ENCODE peak calls at places on chromosomes 1 and 21, in four cellular contexts. One of them, this sample, is unnamed.

GRCh38 chr1:161085165-161085564 is 4.2 kb downstream of the NECTIN4 start:
- DNase-seq in WERI-Rb-1: peak
- DNase-seq in activated T-helper 9 cell treated with anti-CD3 and anti-CD28 coated beads, Interleukin-2, amount 50 U/mL, for 16 hours: no peak
- DNase-seq in EL: peak
- DNase-seq in this sample: no peak

GRCh38 chr1:246781212-246781611 is 57.0 kb downstream of the SCCPDH start:
- DNase-seq in WERI-Rb-1: peak
- DNase-seq in EL: no peak
- DNase-seq in activated T-helper 9 cell treated with anti-CD3 and anti-CD28 coated beads, Interleukin-2, amount 50 U/mL, for 16 hours: no peak
- DNase-seq in this sample: no peak

GRCh38 chr1:157773723-157774350 is 3.1 kb downstream of the FCRL2 start:
- DNase-seq in WERI-Rb-1: peak
- DNase-seq in EL: no peak
- DNase-seq in activated T-helper 9 cell treated with anti-CD3 and anti-CD28 coated beads, Interleukin-2, amount 50 U/mL, for 16 hours: no peak
- DNase-seq in this sample: no peak

GRCh38 chr1:184504012-184504694 is 117.3 kb downstream of the C1orf21 start:
- DNase-seq in EL: no peak
- DNase-seq in WERI-Rb-1: no peak
- DNase-seq in activated T-helper 9 cell treated with anti-CD3 and anti-CD28 coated beads, Interleukin-2, amount 50 U/mL, for 16 hours: no peak
- DNase-seq in this sample: no peak

GRCh38 chr1:27961646-27962221 is 2.0 kb downstream of the XKR8 start:
- DNase-seq in WERI-Rb-1: no peak
- DNase-seq in EL: peak
- DNase-seq in activated T-helper 9 cell treated with anti-CD3 and anti-CD28 coated beads, Interleukin-2, amount 50 U/mL, for 16 hours: no peak
- DNase-seq in this sample: no peak

GRCh38 chr1:116769561-116769977 is 15.3 kb downstream of the CD2 start:
- DNase-seq in WERI-Rb-1: no peak
- DNase-seq in activated T-helper 9 cell treated with anti-CD3 and anti-CD28 coated beads, Interleukin-2, amount 50 U/mL, for 16 hours: peak
- DNase-seq in EL: peak
- DNase-seq in this sample: no peak

GRCh38 chr1:212213754-212214153 is 71.5 kb upstream of the PPP2R5A start:
- DNase-seq in WERI-Rb-1: no peak
- DNase-seq in EL: no peak
- DNase-seq in activated T-helper 9 cell treated with anti-CD3 and anti-CD28 coated beads, Interleukin-2, amount 50 U/mL, for 16 hours: no peak
- DNase-seq in this sample: no peak

GRCh38 chr1:234933475-234933874 is 195.2 kb downstream of the TOMM20 start:
- DNase-seq in activated T-helper 9 cell treated with anti-CD3 and anti-CD28 coated beads, Interleukin-2, amount 50 U/mL, for 16 hours: no peak
- DNase-seq in WERI-Rb-1: no peak
- DNase-seq in EL: peak
- DNase-seq in this sample: no peak

GRCh38 chr1:117686907-117687306 is 81.1 kb downstream of the TENT5C start:
- DNase-seq in WERI-Rb-1: no peak
- DNase-seq in activated T-helper 9 cell treated with anti-CD3 and anti-CD28 coated beads, Interleukin-2, amount 50 U/mL, for 16 hours: no peak
- DNase-seq in EL: peak
- DNase-seq in this sample: no peak

GRCh38 chr1:182193908-182194550 is 132.5 kb upstream of the ZNF648 start:
- DNase-seq in EL: peak
- DNase-seq in WERI-Rb-1: no peak
- DNase-seq in activated T-helper 9 cell treated with anti-CD3 and anti-CD28 coated beads, Interleukin-2, amount 50 U/mL, for 16 hours: no peak
- DNase-seq in this sample: no peak

GRCh38 chr1:91054780-91055481 is 33.1 kb upstream of the ZNF644 start:
- DNase-seq in EL: no peak
- DNase-seq in WERI-Rb-1: no peak
- DNase-seq in activated T-helper 9 cell treated with anti-CD3 and anti-CD28 coated beads, Interleukin-2, amount 50 U/mL, for 16 hours: no peak
- DNase-seq in this sample: no peak

GRCh38 chr1:51088474-51088873 is 13.6 kb upstream of the C1orf185 start:
- DNase-seq in WERI-Rb-1: no peak
- DNase-seq in EL: peak
- DNase-seq in activated T-helper 9 cell treated with anti-CD3 and anti-CD28 coated beads, Interleukin-2, amount 50 U/mL, for 16 hours: no peak
- DNase-seq in this sample: no peak

GRCh38 chr1:222167111-222167510 is 380.8 kb downstream of the HHIPL2 start:
- DNase-seq in EL: peak
- DNase-seq in WERI-Rb-1: peak
- DNase-seq in activated T-helper 9 cell treated with anti-CD3 and anti-CD28 coated beads, Interleukin-2, amount 50 U/mL, for 16 hours: no peak
- DNase-seq in this sample: peak

GRCh38 chr1:24795236-24795635 is 50.0 kb downstream of the CLIC4 start:
- DNase-seq in activated T-helper 9 cell treated with anti-CD3 and anti-CD28 coated beads, Interleukin-2, amount 50 U/mL, for 16 hours: no peak
- DNase-seq in WERI-Rb-1: no peak
- DNase-seq in EL: peak
- DNase-seq in this sample: no peak

GRCh38 chr21:35280221-35280620 is 231.1 kb upstream of the RUNX1 start:
- DNase-seq in WERI-Rb-1: no peak
- DNase-seq in EL: no peak
- DNase-seq in activated T-helper 9 cell treated with anti-CD3 and anti-CD28 coated beads, Interleukin-2, amount 50 U/mL, for 16 hours: no peak
- DNase-seq in this sample: no peak

GRCh38 chr1:53369761-53370160 is 41.9 kb upstream of the LRP8 start:
- DNase-seq in activated T-helper 9 cell treated with anti-CD3 and anti-CD28 coated beads, Interleukin-2, amount 50 U/mL, for 16 hours: no peak
- DNase-seq in WERI-Rb-1: peak
- DNase-seq in EL: no peak
- DNase-seq in this sample: no peak

GRCh38 chr1:90557706-90558105 is 159.4 kb downstream of the BARHL2 start:
- DNase-seq in activated T-helper 9 cell treated with anti-CD3 and anti-CD28 coated beads, Interleukin-2, amount 50 U/mL, for 16 hours: no peak
- DNase-seq in WERI-Rb-1: no peak
- DNase-seq in EL: no peak
- DNase-seq in this sample: no peak

GRCh38 chr1:240109920-240110685 is 18.4 kb downstream of the FMN2 start:
- DNase-seq in WERI-Rb-1: no peak
- DNase-seq in EL: no peak
- DNase-seq in activated T-helper 9 cell treated with anti-CD3 and anti-CD28 coated beads, Interleukin-2, amount 50 U/mL, for 16 hours: no peak
- DNase-seq in this sample: no peak

GRCh38 chr1:224377676-224378006 is 21.0 kb downstream of the CNIH4 start:
- DNase-seq in WERI-Rb-1: no peak
- DNase-seq in activated T-helper 9 cell treated with anti-CD3 and anti-CD28 coated beads, Interleukin-2, amount 50 U/mL, for 16 hours: no peak
- DNase-seq in EL: peak
- DNase-seq in this sample: peak

This sample was measured in foreskin keratinocyte.